ENCODE peak calls at places on chromosomes 7 and 10, in four cellular contexts. L is caudate nucleus, I is psoas muscle, P is right lobe of liver. R is an unnamed sample.

GRCh38 chr7:45258533-45259226 is 101.1 kb downstream of the RAMP3 start:
- DNase-seq in L (no peak), I (no peak), P (no peak), R (no peak)

GRCh38 chr10:45239642-45240041 is 75.8 kb downstream of the OR13A1 start:
- DNase-seq in L (no peak), I (no peak), P (no peak), R (no peak)

GRCh38 chr10:19888061-19888660 is 71.9 kb downstream of the PLXDC2 start:
- DNase-seq in L (no peak), I (no peak), P (no peak), R (no peak)

GRCh38 chr10:17951868-17952371 is at the start of gene SLC39A12:
- DNase-seq in L (no peak), I (no peak), P (no peak), R (no peak)

GRCh38 chr10:131117011-131117410 is 194.5 kb downstream of the TCERG1L start:
- DNase-seq in L (no peak), I (no peak), P (no peak), R (no peak)

GRCh38 chr7:4066206-4066605 is 615.9 kb upstream of the FOXK1 start:
- DNase-seq in L (no peak), I (no peak), P (no peak), R (no peak)

GRCh38 chr7:33868151-33868550 is 37.2 kb upstream of the BMPER start:
- DNase-seq in L (no peak), I (peak; percentile 18), P (no peak), R (no peak)

GRCh38 chr7:128915271-128915819 is 4.8 kb upstream of the KCP start:
- DNase-seq in L (no peak), I (no peak), P (no peak), R (no peak)

GRCh38 chr10:126153686-126154628 is 234.3 kb downstream of the ADAM12 start:
- DNase-seq in L (no peak), I (no peak), P (no peak), R (no peak)

GRCh38 chr7:149050941-149051340 is 22.6 kb upstream of the PDIA4 start:
- DNase-seq in L (no peak), I (no peak), P (no peak), R (no peak)

GRCh38 chr7:116671681-116672595 is at the start of gene MET:
- DNase-seq in L (peak; percentile 66), I (peak; percentile 83), P (peak; percentile 88), R (peak; percentile 82)

GRCh38 chr10:129697463-129698247 is 230.6 kb downstream of the MGMT start:
- DNase-seq in L (no peak), I (no peak), P (no peak), R (no peak)

GRCh38 chr10:129703287-129704137 is 236.5 kb downstream of the MGMT start:
- DNase-seq in L (no peak), I (no peak), P (no peak), R (no peak)

GRCh38 chr10:129696636-129697035 is 229.6 kb downstream of the MGMT start:
- DNase-seq in L (no peak), I (no peak), P (no peak), R (no peak)

GRCh38 chr10:129702605-129703004 is 235.6 kb downstream of the MGMT start:
- DNase-seq in L (no peak), I (no peak), P (no peak), R (no peak)

DNA sequence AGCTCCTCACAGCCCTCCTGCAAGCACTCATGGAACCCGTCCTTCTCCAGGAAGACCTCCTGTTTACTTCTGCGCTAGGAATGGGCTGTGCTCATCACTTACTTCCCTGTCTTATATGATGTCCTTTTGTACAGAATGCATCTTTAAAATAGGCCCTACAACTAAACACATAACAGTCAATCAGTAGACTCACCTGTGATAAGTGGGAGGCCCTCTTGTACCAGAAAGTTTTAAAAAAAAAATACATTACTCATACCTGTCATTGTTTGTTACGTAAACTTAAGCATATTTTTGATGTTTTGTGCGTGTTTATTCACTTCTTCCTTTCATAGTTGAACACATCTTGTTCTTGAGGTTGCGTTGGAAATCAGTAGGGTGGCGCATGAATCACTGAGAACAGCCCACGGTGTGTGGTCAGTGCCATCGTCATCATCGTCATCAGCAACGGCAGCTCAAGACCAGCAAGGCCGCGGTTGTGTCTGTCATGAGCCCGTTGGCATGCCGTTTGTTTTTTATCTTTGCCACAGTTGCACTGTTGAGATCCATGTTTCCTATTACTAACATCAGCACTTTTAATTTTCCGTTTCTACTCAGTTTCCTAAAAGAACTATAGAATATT is 232.8 kb downstream of the MGMT start:
- DNase-seq in L (no peak), I (no peak), P (no peak), R (no peak)
- H3K27ac ChIP-seq in L (no peak overlapping the region), I (no peak overlapping the region), P (no peak overlapping the region), R (no peak overlapping the region)

GRCh38 chr10:10917031-10917430 is 100.6 kb upstream of the CELF2 start:
- DNase-seq in L (no peak), I (no peak), P (no peak), R (no peak)
- H3K27ac ChIP-seq in L (no peak overlapping the region), I (no peak overlapping the region), P (no peak overlapping the region), R (no peak overlapping the region)

GRCh38 chr10:132774905-132775863 is 10.8 kb downstream of the NKX6-2 start:
- DNase-seq in L (peak; percentile 99), I (no peak), P (no peak), R (no peak)
- H3K27ac ChIP-seq in L (peak overlapping the region; percentile 94), I (no peak overlapping the region), P (no peak overlapping the region), R (no peak overlapping the region)

GRCh38 chr10:122879339-122880273 is at the start of gene FAM24B:
- DNase-seq in L (peak; percentile 81), I (peak; percentile 92), P (peak; percentile 94), R (peak; percentile 89)

GRCh38 chr10:122877264-122877663 is 2.1 kb downstream of the FAM24B start:
- DNase-seq in L (no peak), I (no peak), P (no peak), R (no peak)

GRCh38 chr10:122876493-122876855 is 2.9 kb downstream of the FAM24B start:
- DNase-seq in L (no peak), I (no peak), P (no peak), R (no peak)

GRCh38 chr10:122875843-122876492 is 3.4 kb downstream of the FAM24B start:
- DNase-seq in L (no peak), I (no peak), P (no peak), R (no peak)

GRCh38 chr10:122878799-122879338 is 512 bp downstream of the FAM24B start:
- DNase-seq in L (no peak), I (no peak), P (no peak), R (peak; percentile 36)
- H3K27ac ChIP-seq in L (no peak overlapping the region), I (no peak overlapping the region), P (no peak overlapping the region), R (peak overlapping the region; percentile 75)

R was measured in PC-9.